ENCODE peak calls at places on chromosome X, in six cellular contexts. U is H9, Z is IMR-90, S is neuronal stem cell, K is mesendoderm, G is mesenchymal stem cell. O is an unnamed sample.

GRCh38 chrX:38939067-38939466 is 137.8 kb downstream of the MID1IP1 start:
- DNase-seq in U (no peak), Z (peak), S (no peak), K (no peak), G (peak), O (no peak)

GRCh38 chrX:147927220-147927619 is 15.5 kb downstream of the FMR1 start:
- DNase-seq in U (no peak), Z (no peak), S (no peak), K (no peak), G (no peak), O (no peak)

GRCh38 chrX:47164420-47164819 is 19.4 kb downstream of the RBM10 start:
- DNase-seq in U (no peak), Z (no peak), S (no peak), K (no peak), G (no peak), O (no peak)

GRCh38 chrX:75968293-75968692 is 183.2 kb upstream of the MAGEE2 start:
- DNase-seq in U (peak), Z (no peak), S (no peak), K (peak), G (no peak), O (no peak)

GRCh38 chrX:98962996-98963395 is 1447.1 kb downstream of the PCDH19 start:
- DNase-seq in U (no peak), Z (no peak), S (no peak), K (peak), G (no peak), O (no peak)

GRCh38 chrX:107711521-107712041 is 64.0 kb downstream of the TSC22D3 start:
- DNase-seq in U (no peak), Z (no peak), S (no peak), K (no peak), G (peak), O (peak)

GRCh38 chrX:115449742-115450141 is 111.2 kb upstream of the PLS3 start:
- DNase-seq in U (no peak), Z (no peak), S (no peak), K (no peak), G (peak), O (no peak)

GRCh38 chrX:44344687-44345086 is 1.2 kb upstream of the EFHC2 start:
- DNase-seq in U (no peak), Z (no peak), S (no peak), K (no peak), G (no peak), O (no peak)

GRCh38 chrX:71367396-71367795 is 1.2 kb downstream of the TAF1 start:
- DNase-seq in U (no peak), Z (no peak), S (no peak), K (peak), G (no peak), O (peak)

GRCh38 chrX:30241724-30242415 is at the start of gene MAGEB4:
- DNase-seq in U (no peak), Z (no peak), S (no peak), K (peak), G (no peak), O (no peak)

GRCh38 chrX:104310084-104310483 is 55.4 kb upstream of the ESX1 start:
- DNase-seq in U (no peak), Z (peak), S (no peak), K (no peak), G (peak), O (no peak)

GRCh38 chrX:75746891-75747639 is 38.0 kb downstream of the MAGEE2 start:
- DNase-seq in U (peak), Z (no peak), S (no peak), K (peak), G (peak), O (peak)

GRCh38 chrX:102746134-102746584 is 25.6 kb downstream of the GPRASP3 start:
- DNase-seq in U (peak), Z (no peak), S (no peak), K (peak), G (peak), O (no peak)

GRCh38 chrX:50448565-50448964 is 22.1 kb downstream of the DGKK start:
- DNase-seq in U (no peak), Z (peak), S (no peak), K (peak), G (peak), O (peak)

GRCh38 chrX:24506082-24506481 is 41.0 kb downstream of the PDK3 start:
- DNase-seq in U (no peak), Z (peak), S (no peak), K (peak), G (peak), O (peak)

GRCh38 chrX:14673764-14674163 is 144.4 kb downstream of the GLRA2 start:
- DNase-seq in U (no peak), Z (peak), S (no peak), K (peak), G (peak), O (peak)

GRCh38 chrX:42535233-42535632 is 242.7 kb downstream of the PPP1R2C start:
- DNase-seq in U (no peak), Z (no peak), S (no peak), K (no peak), G (no peak), O (no peak)

GRCh38 chrX:96372313-96373046 is 312.2 kb upstream of the DIAPH2 start:
- DNase-seq in U (peak), Z (peak), S (peak), K (peak), G (peak), O (peak)

GRCh38 chrX:57929373-57929772 is 19.1 kb upstream of the ZXDA start:
- DNase-seq in U (no peak), Z (peak), S (no peak), K (peak), G (peak), O (peak)

GRCh38 chrX:40371376-40371775 is 209.4 kb upstream of the ATP6AP2 start:
- DNase-seq in U (no peak), Z (no peak), S (no peak), K (no peak), G (no peak), O (no peak)

GRCh38 chrX:24619647-24620046 is 27.5 kb downstream of the PCYT1B start:
- DNase-seq in U (no peak), Z (peak), S (no peak), K (no peak), G (peak), O (no peak)

GRCh38 chrX:3680459-3680858 is 33.0 kb downstream of the PRKX start:
- DNase-seq in U (no peak), Z (peak), S (no peak), K (no peak), G (peak), O (no peak)

GRCh38 chrX:97547873-97548578 is 664.3 kb downstream of the RPA4 start:
- DNase-seq in U (no peak), Z (peak), S (no peak), K (peak), G (peak), O (no peak)

GRCh38 chrX:31715675-31716074 is 643.8 kb upstream of the FTHL17 start:
- DNase-seq in U (no peak), Z (no peak), S (no peak), K (no peak), G (peak), O (no peak)

GRCh38 chrX:138877746-138878145 is 166.2 kb upstream of the FGF13 start:
- DNase-seq in U (no peak), Z (no peak), S (no peak), K (no peak), G (no peak), O (no peak)
- H2AK5ac ChIP-seq in U (no peak), Z (no peak), S (no peak), K (no peak), G (no peak), O (no peak)

GRCh38 chrX:48934581-48935331 is 15.9 kb upstream of the PIM2 start:
- DNase-seq in U (no peak), Z (no peak), S (no peak), K (no peak), G (no peak), O (no peak)

GRCh38 chrX:48937065-48937907 is 18.5 kb upstream of the PIM2 start:
- DNase-seq in U (no peak), Z (no peak), S (no peak), K (peak), G (peak), O (peak)

GRCh38 chrX:48933757-48934156 is 14.9 kb upstream of the PIM2 start:
- DNase-seq in U (no peak), Z (no peak), S (no peak), K (no peak), G (no peak), O (no peak)

GRCh38 chrX:48938721-48939416 is 18.5 kb downstream of the OTUD5 start:
- DNase-seq in U (no peak), Z (no peak), S (no peak), K (no peak), G (no peak), O (no peak)

DNA sequence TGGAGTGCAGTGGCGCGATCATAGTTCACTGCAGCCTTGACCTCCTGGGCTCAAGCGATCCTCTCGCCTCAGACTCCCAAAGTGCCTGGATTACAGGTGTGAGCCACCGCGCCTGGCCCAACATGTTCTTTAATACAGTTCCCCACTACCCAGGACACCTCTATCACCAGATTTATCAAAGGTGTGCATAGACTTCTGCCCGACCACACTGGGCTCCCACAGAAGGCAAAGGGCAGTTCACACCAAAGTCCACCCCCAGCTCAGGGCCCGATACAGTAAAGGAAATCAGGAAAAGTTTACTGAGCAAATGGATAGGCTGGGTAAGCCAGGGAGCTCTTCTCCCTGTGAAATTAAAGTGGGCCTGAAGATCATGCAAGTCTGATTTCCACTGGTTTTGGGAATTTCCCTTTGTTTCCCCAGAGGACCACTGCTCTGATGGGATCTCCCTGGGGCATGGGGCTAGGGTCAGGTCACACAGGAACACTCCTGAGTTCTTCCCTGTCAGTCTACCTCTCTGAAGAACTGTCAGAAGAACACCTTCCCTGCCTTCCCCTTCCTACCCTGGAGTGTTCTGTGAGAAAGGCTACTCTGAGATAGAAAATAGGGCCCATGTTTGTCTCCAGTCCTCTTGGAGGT is 17.7 kb upstream of the PIM2 start:
- DNase-seq in U (no peak), Z (no peak), S (no peak), K (no peak), G (no peak), O (no peak)
- H2AK5ac ChIP-seq in U (no peak), Z (no peak), S (no peak), K (no peak), G (no peak), O (no peak)

GRCh38 chrX:9146657-9147056 is 112.7 kb upstream of the FAM9B start:
- DNase-seq in U (no peak), Z (no peak), S (no peak), K (no peak), G (no peak), O (no peak)

GRCh38 chrX:9144643-9145290 is 110.8 kb upstream of the FAM9B start:
- DNase-seq in U (no peak), Z (no peak), S (no peak), K (no peak), G (peak), O (no peak)

GRCh38 chrX:9137152-9137551 is 103.2 kb upstream of the FAM9B start:
- DNase-seq in U (no peak), Z (no peak), S (no peak), K (no peak), G (no peak), O (no peak)

GRCh38 chrX:9135901-9136510 is 102.1 kb upstream of the FAM9B start:
- DNase-seq in U (no peak), Z (peak), S (no peak), K (no peak), G (peak), O (no peak)

DNA sequence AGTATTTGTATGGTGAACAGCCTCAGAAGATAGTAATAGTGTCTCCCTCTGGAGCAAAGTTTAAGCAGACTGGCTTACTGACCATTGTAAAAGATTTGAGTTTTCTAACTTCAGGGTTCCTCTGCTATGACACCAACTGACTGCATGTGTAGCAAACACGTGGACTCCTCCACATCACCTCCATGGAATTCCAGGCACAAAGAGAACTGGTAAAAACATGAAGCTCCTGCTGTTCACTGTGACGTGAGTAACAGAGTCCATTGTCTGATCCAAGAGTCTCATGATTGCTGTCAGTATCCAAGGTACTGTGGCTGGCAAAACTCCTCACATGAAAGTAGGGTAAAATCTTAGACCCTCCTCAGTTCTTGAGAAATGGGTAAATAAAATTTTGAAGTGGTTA is 107.6 kb upstream of the FAM9B start:
- DNase-seq in U (no peak), Z (peak), S (no peak), K (no peak), G (peak), O (peak)
- H2AK5ac ChIP-seq in U (no peak), Z (no peak), S (no peak), K (no peak), G (no peak), O (no peak)

DNA sequence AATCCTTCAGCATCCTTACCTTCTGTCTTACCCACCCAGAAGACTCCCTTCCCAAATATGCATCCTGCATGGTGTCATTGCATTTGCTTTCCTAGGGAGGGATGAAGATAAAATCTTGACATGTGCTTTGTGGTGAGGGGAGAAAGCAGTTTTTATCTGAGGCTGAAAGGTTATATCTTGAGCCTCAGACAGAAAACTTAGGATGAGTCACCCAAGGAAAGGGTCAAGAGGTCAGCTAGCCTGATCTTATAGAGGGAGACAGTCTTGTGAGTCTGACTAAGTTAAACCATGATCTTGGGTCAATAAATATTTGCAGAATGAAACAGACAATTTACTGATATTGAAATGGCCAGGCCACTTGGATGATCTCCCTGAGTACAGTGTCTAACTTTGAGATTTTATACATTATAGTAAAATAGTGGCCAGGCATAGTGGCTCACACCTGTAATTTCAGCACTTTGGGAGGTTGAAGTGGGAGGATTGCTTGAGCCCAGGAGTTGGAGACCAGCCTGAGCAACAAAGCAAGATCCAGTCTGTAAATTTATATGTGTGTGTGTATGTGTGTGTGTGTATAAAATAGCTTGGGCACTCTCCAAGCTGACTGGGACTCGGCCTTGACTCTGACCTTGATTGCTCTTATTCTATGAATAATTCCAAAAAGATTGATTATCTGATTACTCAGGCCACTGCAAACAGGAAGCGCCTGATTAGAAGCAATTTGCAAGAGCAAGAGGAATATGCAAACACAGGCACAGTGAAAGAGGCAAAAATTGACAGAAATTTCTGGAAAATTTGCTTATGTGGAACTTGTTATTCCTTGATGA is 15.5 kb upstream of the FAM9C start:
- DNase-seq in U (no peak), Z (peak), S (no peak), K (peak), G (peak), O (peak)
- H2AK5ac ChIP-seq in U (no peak), Z (no peak), S (no peak), K (no peak), G (no peak), O (no peak)

DNA sequence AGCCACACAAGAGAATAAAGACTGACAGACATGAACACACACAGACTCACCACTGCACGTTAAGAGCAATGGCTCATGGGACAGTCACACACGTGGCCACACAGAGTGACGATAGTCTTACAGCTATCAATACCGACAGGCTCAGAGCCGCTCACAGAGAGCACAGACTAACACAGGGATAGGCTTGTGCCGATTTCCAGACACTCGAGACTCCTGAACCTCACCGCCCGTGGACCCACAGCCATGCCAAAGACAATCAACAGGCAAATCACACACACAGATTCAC is 716 bp upstream of the SLC38A5 start:
- DNase-seq in U (no peak), Z (no peak), S (no peak), K (no peak), G (no peak), O (no peak)
- H2AK5ac ChIP-seq in U (no peak), Z (no peak), S (no peak), K (no peak), G (no peak), O (peak)

DNA sequence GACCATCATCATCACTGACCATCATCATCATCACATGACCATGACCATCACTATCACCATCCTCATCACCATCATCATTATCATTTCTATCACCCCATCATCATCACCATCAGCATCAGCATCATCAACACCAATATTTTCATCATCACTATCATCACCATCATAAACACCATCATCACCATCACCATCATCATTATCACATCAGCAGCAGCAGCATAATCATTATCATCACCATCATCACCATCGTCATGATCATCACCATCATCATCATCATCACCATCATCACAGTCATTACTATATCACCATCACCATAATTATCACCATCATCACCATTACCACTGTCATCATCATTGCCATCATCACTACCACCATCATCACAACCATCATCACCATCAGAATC is 117.6 kb downstream of the DHRSX start:
- DNase-seq in U (no peak), Z (no peak), S (no peak), K (no peak), G (no peak), O (no peak)
- H2AK5ac ChIP-seq in U (no peak), Z (no peak), S (no peak), K (no peak), G (no peak), O (no peak)

GRCh38 chrX:153477901-153478300 is 7.5 kb upstream of the HAUS7 start:
- DNase-seq in U (no peak), Z (no peak), S (no peak), K (no peak), G (no peak), O (no peak)
- H2AK5ac ChIP-seq in U (no peak), Z (peak), S (no peak), K (no peak), G (no peak), O (no peak)

GRCh38 chrX:22699591-22700091 is 300.1 kb upstream of the DDX53 start:
- DNase-seq in U (no peak), Z (peak), S (no peak), K (peak), G (peak), O (no peak)
- H2AK5ac ChIP-seq in U (no peak), Z (no peak), S (no peak), K (no peak), G (no peak), O (no peak)

O was measured in trophoblast cell.